ENCODE peak calls at places on chromosomes 13 and 19, in eight cellular contexts. U is Peyer's patch, N is IMR-90, D is transverse colon, J is lower leg skin, V is body of pancreas, P is right lobe of liver, B is GM12878. E is an unnamed sample.

GRCh38 chr19:2207991-2208860 is 27.9 kb downstream of the PLEKHJ1 start:
- DNase-seq in P (no peak), U (peak), B (no peak), V (no peak), D (peak), N (peak), J (peak), E (no peak)

GRCh38 chr13:97288486-97288900 is 66.4 kb downstream of the MBNL2 start:
- DNase-seq in U (no peak), P (peak), V (no peak), J (no peak), N (no peak), B (no peak), D (no peak), E (no peak)

GRCh38 chr13:111927181-111927540 is 139.8 kb upstream of the SOX1 start:
- DNase-seq in U (no peak), J (no peak), P (no peak), B (no peak), V (no peak), D (no peak), N (no peak), E (peak)

GRCh38 chr19:39038098-39038497 is 5.7 kb upstream of the FBXO27 start:
- DNase-seq in U (no peak), J (peak), P (peak), V (peak), N (peak), B (no peak), D (peak), E (no peak)

GRCh38 chr13:40115456-40115855 is 460.0 kb downstream of the COG6 start:
- DNase-seq in B (no peak), J (no peak), V (no peak), P (no peak), N (no peak), U (no peak), D (no peak), E (no peak)

GRCh38 chr19:56091066-56091490 is 30.0 kb downstream of the ZNF787 start:
- DNase-seq in J (no peak), N (peak), V (no peak), D (no peak), U (no peak), B (no peak), P (no peak), E (no peak)

GRCh38 chr19:34430738-34431625 is 2.8 kb downstream of the UBA2 start:
- DNase-seq in V (no peak), P (no peak), U (no peak), J (no peak), B (no peak), N (peak), D (no peak), E (no peak)

GRCh38 chr19:57648336-57649003 is 15.5 kb downstream of the ZNF211 start:
- DNase-seq in B (no peak), P (no peak), U (no peak), J (no peak), D (no peak), N (no peak), V (no peak), E (no peak)

GRCh38 chr19:28727133-28727834 is 485.7 kb downstream of the UQCRFS1 start:
- DNase-seq in N (no peak), D (no peak), P (no peak), V (peak), U (no peak), J (no peak), B (no peak), E (peak)

GRCh38 chr19:33385956-33386355 is 12.4 kb downstream of the CEBPG start:
- DNase-seq in N (no peak), D (no peak), P (peak), V (no peak), B (no peak), J (no peak), U (no peak), E (no peak)

GRCh38 chr19:7370546-7370945 is 21.8 kb downstream of the ARHGEF18 start:
- DNase-seq in P (no peak), N (no peak), V (no peak), J (no peak), U (no peak), B (no peak), D (no peak), E (no peak)

GRCh38 chr13:36837354-36838092 is 18.5 kb downstream of the RFXAP start:
- DNase-seq in B (no peak), P (no peak), J (no peak), V (no peak), D (no peak), N (no peak), U (no peak), E (no peak)

GRCh38 chr13:114068723-114069322 is 63.6 kb downstream of the RASA3 start:
- DNase-seq in V (no peak), J (no peak), P (peak), U (no peak), B (no peak), D (peak), N (peak), E (peak)

GRCh38 chr13:30481241-30481760 is 15.6 kb upstream of the HMGB1 start:
- DNase-seq in P (no peak), D (no peak), U (no peak), V (no peak), J (no peak), N (no peak), B (no peak), E (no peak)

GRCh38 chr19:18167975-18168645 is 5.5 kb upstream of the IFI30 start:
- DNase-seq in P (peak), N (peak), B (no peak), J (no peak), U (peak), D (peak), V (peak), E (no peak)

GRCh38 chr13:59343993-59344780 is 819.5 kb downstream of the DIAPH3 start:
- DNase-seq in J (no peak), D (no peak), P (no peak), N (no peak), U (no peak), V (peak), B (no peak), E (no peak)

GRCh38 chr19:33251526-33252090 is 26.0 kb upstream of the SLC7A10 start:
- DNase-seq in B (no peak), D (no peak), V (no peak), N (no peak), J (no peak), U (no peak), P (peak), E (no peak)

GRCh38 chr19:17716309-17716929 is 2.9 kb upstream of the MAP1S start:
- DNase-seq in P (no peak), V (no peak), B (no peak), U (no peak), J (no peak), N (no peak), D (no peak), E (no peak)

GRCh38 chr13:110360598-110360997 is 53.5 kb downstream of the COL4A2 start:
- DNase-seq in B (no peak), P (no peak), N (no peak), V (no peak), D (no peak), J (no peak), U (no peak), E (no peak)

GRCh38 chr13:110304256-110304655 is 2.7 kb downstream of the COL4A1 start:
- DNase-seq in N (peak), J (no peak), B (no peak), U (no peak), V (no peak), D (no peak), P (no peak), E (no peak)

GRCh38 chr19:34277244-34277643 is 22.9 kb downstream of the GARRE1 start:
- DNase-seq in P (no peak), J (no peak), B (no peak), V (no peak), U (no peak), D (no peak), N (no peak), E (no peak)

GRCh38 chr13:79222427-79223205 is 183.4 kb downstream of the RBM26 start:
- DNase-seq in U (no peak), D (no peak), V (no peak), B (no peak), N (no peak), J (no peak), P (no peak), E (no peak)

GRCh38 chr13:97142452-97142851 is 79.7 kb upstream of the MBNL2 start:
- DNase-seq in V (peak), D (peak), P (peak), B (no peak), N (no peak), J (no peak), U (no peak), E (no peak)

GRCh38 chr19:907183-907853 is 5.7 kb downstream of the R3HDM4 start:
- DNase-seq in U (peak), J (no peak), N (no peak), D (no peak), V (no peak), B (no peak), P (no peak), E (no peak)

GRCh38 chr13:22848539-22849052 is 332.2 kb upstream of the SGCG start:
- DNase-seq in D (no peak), N (no peak), B (no peak), U (no peak), J (no peak), V (peak), P (peak), E (no peak)

GRCh38 chr13:112244061-112244460 is 132.1 kb upstream of the SPACA7 start:
- DNase-seq in P (no peak), U (no peak), D (no peak), B (no peak), J (no peak), V (no peak), N (no peak), E (no peak)

GRCh38 chr13:96089749-96090239 is at the start of gene HS6ST3:
- DNase-seq in V (peak), J (no peak), N (no peak), P (peak), U (no peak), B (no peak), D (no peak), E (peak)

GRCh38 chr19:13611596-13611995 is 105.3 kb upstream of the CACNA1A start:
- DNase-seq in V (no peak), J (no peak), D (no peak), U (no peak), N (no peak), B (no peak), P (no peak), E (no peak)

GRCh38 chr19:29380581-29380980 is 145.2 kb upstream of the VSTM2B start:
- DNase-seq in U (no peak), D (no peak), B (no peak), N (no peak), V (no peak), P (peak), J (no peak), E (no peak)

GRCh38 chr19:45632468-45633196 is 6.6 kb downstream of the EML2 start:
- DNase-seq in P (no peak), B (no peak), D (peak), U (no peak), N (peak), V (peak), J (peak), E (peak)

GRCh38 chr19:13573268-13573667 is 67.0 kb upstream of the CACNA1A start:
- DNase-seq in D (no peak), V (no peak), P (no peak), U (no peak), N (no peak), J (no peak), B (no peak), E (no peak)

GRCh38 chr19:391199-391557 is 17.8 kb downstream of the C2CD4C start:
- DNase-seq in B (no peak), V (no peak), U (no peak), P (no peak), N (no peak), D (no peak), J (no peak), E (no peak)

GRCh38 chr19:3708207-3708931 is at the start of gene TJP3:
- DNase-seq in N (peak), B (no peak), J (no peak), P (peak), U (no peak), V (peak), D (peak), E (no peak)
- TF ChIP-seq POLR2A in N (no peak), B (no peak), J (no peak), P (peak), U (peak), V (no peak), D (peak), E (no peak)

DNA sequence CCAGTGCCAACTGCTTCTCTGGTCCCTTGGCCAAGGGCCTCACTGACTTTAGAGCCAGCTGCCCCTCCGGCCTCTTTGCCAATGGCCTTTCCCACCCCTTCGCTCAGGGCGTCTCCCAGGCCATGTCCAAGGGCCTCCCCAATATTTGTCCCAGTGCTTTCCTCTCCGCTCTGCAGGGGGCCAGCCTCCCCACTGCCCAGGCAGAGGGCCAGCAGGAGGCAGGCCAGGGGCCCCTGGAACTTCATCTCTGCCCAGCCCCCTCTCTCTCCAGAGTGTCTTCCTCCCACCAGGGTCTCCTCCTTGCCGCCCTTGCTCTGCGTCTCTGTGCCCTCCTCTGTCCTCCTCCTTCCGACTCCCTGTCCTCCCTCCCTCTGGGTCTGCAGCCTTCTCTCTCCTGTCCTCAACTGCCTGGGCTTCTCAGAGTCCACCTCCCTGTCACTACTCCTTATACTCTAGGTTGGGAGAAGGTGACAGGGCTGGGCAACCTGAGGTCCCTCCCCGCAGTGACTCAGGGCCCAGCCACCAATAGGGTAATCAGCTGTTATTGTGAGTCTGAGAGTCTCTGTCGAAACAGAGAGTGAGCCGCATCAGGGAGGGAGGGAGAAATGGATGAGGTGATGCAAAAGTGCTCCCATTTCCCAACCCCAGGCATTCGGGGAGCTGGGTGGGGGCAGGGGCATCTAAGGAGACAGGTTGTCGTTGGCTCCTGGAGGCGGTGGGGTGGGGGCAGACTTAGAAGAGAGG is at the start of gene DMKN:
- DNase-seq in V (no peak), J (no peak), P (no peak), B (no peak), D (no peak), N (peak), U (no peak), E (no peak)
- TF ChIP-seq CTCF in V (no peak), J (no peak), P (no peak), B (no peak), D (no peak), N (no peak), U (no peak), E (no peak)

GRCh38 chr19:12550951-12551832 is at the start of gene ZNF564:
- DNase-seq in D (peak), V (peak), B (peak), J (peak), U (peak), P (peak), N (peak), E (peak)
- TF ChIP-seq POLR2A in D (peak), V (peak), B (peak), J (no peak), U (peak), P (peak), N (no peak), E (peak)

GRCh38 chr19:3923912-3924311 is 9.0 kb upstream of the NMRK2 start:
- DNase-seq in V (no peak), D (no peak), U (no peak), P (no peak), B (no peak), J (no peak), N (no peak), E (no peak)
- TF ChIP-seq CTCF in V (no peak), D (no peak), U (no peak), P (no peak), B (no peak), J (no peak), N (no peak), E (no peak)

E was measured in ovary.